ENCODE peak calls at places on chromosomes 6 and 20, in five cellular contexts. T is stimulated activated CD4-positive, alpha-beta T cell treated with anti-CD3 and anti-CD28 coated beads, TNF-alpha, amount 100 ng/mL, for 4 hours; W is NCI-H146; X is COR-L47; I is CD4-positive, alpha-beta T cell. F is an unnamed sample.

GRCh38 chr6:84641076-84641475 is 123.3 kb downstream of the TBX18 start:
- DNase-seq in T (no peak), W (no peak), X (no peak), I (no peak), F (no peak)

GRCh38 chr20:44738779-44739477 is 6.7 kb upstream of the KCNK15 start:
- DNase-seq in T (no peak), W (peak; percentile 57), X (peak; percentile 81), I (peak; percentile 11), F (peak; percentile 41)

GRCh38 chr20:15065794-15066193 is 728.4 kb upstream of the FLRT3 start:
- DNase-seq in T (no peak), W (no peak), X (no peak), I (no peak), F (no peak)

GRCh38 chr20:36777576-36777975 is 4.0 kb upstream of the DSN1 start:
- DNase-seq in T (no peak), W (no peak), X (peak; percentile 12), I (no peak), F (no peak)

GRCh38 chr20:18288748-18289705 is 700 bp downstream of the ZNF133 start:
- DNase-seq in T (no peak), W (no peak), X (no peak), I (no peak), F (no peak)

GRCh38 chr6:26033132-26033941 is 53.9 kb upstream of the HFE start:
- DNase-seq in T (no peak), W (peak; percentile 98), X (peak; percentile 90), I (no peak), F (peak; percentile 79)

GRCh38 chr20:59863058-59863457 is 70.4 kb downstream of the SYCP2 start:
- DNase-seq in T (no peak), W (no peak), X (no peak), I (no peak), F (no peak)

GRCh38 chr20:10523438-10523837 is 88.3 kb downstream of the SLX4IP start:
- DNase-seq in T (no peak), W (peak; percentile 81), X (peak; percentile 79), I (no peak), F (no peak)

GRCh38 chr6:157656437-157657005 is 166.5 kb upstream of the SNX9 start:
- DNase-seq in T (no peak), W (no peak), X (no peak), I (no peak), F (no peak)

GRCh38 chr6:105745464-105746129 is 340.5 kb upstream of the PRDM1 start:
- DNase-seq in T (no peak), W (no peak), X (no peak), I (no peak), F (peak; percentile 22)

GRCh38 chr6:152952866-152953509 is 29.9 kb downstream of the FBXO5 start:
- DNase-seq in T (no peak), W (peak; percentile 16), X (peak; percentile 6), I (no peak), F (no peak)

GRCh38 chr20:63124782-63125580 is 91.0 kb downstream of the YTHDF1 start:
- DNase-seq in T (no peak), W (no peak), X (no peak), I (no peak), F (no peak)

GRCh38 chr20:64065973-64066341 is 3.0 kb downstream of the TCEA2 start:
- DNase-seq in T (no peak), W (no peak), X (no peak), I (peak; percentile 31), F (peak; percentile 84)

GRCh38 chr20:57649617-57650015 is 29.4 kb upstream of the ZBP1 start:
- DNase-seq in T (no peak), W (no peak), X (no peak), I (no peak), F (no peak)

GRCh38 chr20:753897-754635 is 14.2 kb downstream of the SLC52A3 start:
- DNase-seq in T (no peak), W (no peak), X (no peak), I (no peak), F (no peak)

GRCh38 chr20:4836935-4837334 is 115.2 kb downstream of the PRND start:
- DNase-seq in T (no peak), W (no peak), X (no peak), I (no peak), F (no peak)

GRCh38 chr6:158061709-158062461 is 80.2 kb downstream of the SYNJ2 start:
- DNase-seq in T (no peak), W (no peak), X (no peak), I (no peak), F (no peak)

GRCh38 chr6:6689413-6690143 is 101.1 kb downstream of the LY86 start:
- DNase-seq in T (no peak), W (no peak), X (no peak), I (no peak), F (no peak)

GRCh38 chr6:106886922-106887797 is 87.4 kb downstream of the CD24 start:
- DNase-seq in T (no peak), W (peak; percentile 80), X (peak; percentile 21), I (no peak), F (no peak)

GRCh38 chr6:169800116-169800667 is 48.8 kb downstream of the ERMARD start:
- DNase-seq in T (no peak), W (peak; percentile 23), X (no peak), I (no peak), F (no peak)

GRCh38 chr6:29532320-29532951 is 27.1 kb downstream of the UBD start:
- DNase-seq in T (no peak), W (no peak), X (no peak), I (no peak), F (no peak)

GRCh38 chr20:40741507-40742106 is 52.6 kb upstream of the MAFB start:
- DNase-seq in T (no peak), W (peak; percentile 14), X (peak; percentile 46), I (peak; percentile 2), F (peak; percentile 13)

GRCh38 chr20:50624351-50625016 is 66.9 kb downstream of the RIPOR3 start:
- DNase-seq in T (no peak), W (peak; percentile 96), X (peak; percentile 80), I (no peak), F (no peak)

GRCh38 chr6:159213401-159213800 is 44.2 kb downstream of the FNDC1 start:
- DNase-seq in T (no peak), W (no peak), X (no peak), I (no peak), F (no peak)

GRCh38 chr6:155352812-155353211 is 38.5 kb upstream of the TFB1M start:
- DNase-seq in T (no peak), W (no peak), X (no peak), I (no peak), F (no peak)

GRCh38 chr6:38852215-38852614 is 137.1 kb downstream of the DNAH8 start:
- DNase-seq in T (no peak), W (no peak), X (no peak), I (no peak), F (no peak)

F was measured in T-helper 2 cell treated with Interferon-gamma antibody and Interleukin-4, amounts not matched to agents 5 μg/mL and 100 μg/mL, for 36 hours.